ENCODE peak calls at places on chromosomes 2 and 18, in seven cellular contexts. S is transverse colon, V is K562, J is HCT116, W is endothelial cell of umbilical vein, E is thyroid gland, Y is ovary. X is an unnamed sample.

GRCh38 chr18:22999647-23000046 is 66.5 kb downstream of the RBBP8 start:
- DNase-seq in S (no peak), V (no peak), J (no peak), W (no peak), E (no peak), Y (no peak), X (no peak)

GRCh38 chr2:60549250-60550150 is 4.0 kb downstream of the BCL11A start:
- DNase-seq in S (peak; percentile 46), V (no peak), J (no peak), W (peak; percentile 7), E (peak; percentile 32), Y (no peak), X (peak; percentile 65)

GRCh38 chr18:55607763-55608162 is 19.8 kb upstream of the TCF4 start:
- DNase-seq in S (no peak), V (no peak), J (no peak), W (no peak), E (no peak), Y (no peak), X (no peak)

GRCh38 chr2:19671311-19671710 is 230.5 kb downstream of the TTC32 start:
- DNase-seq in S (no peak), V (no peak), J (no peak), W (no peak), E (no peak), Y (no peak), X (no peak)

GRCh38 chr2:85243101-85244072 is 84.4 kb downstream of the TGOLN2 start:
- DNase-seq in S (peak; percentile 39), V (peak; percentile 74), J (no peak), W (peak; percentile 30), E (peak; percentile 49), Y (no peak), X (peak; percentile 81)

GRCh38 chr2:186907897-186908296 is 58.9 kb upstream of the ZSWIM2 start:
- DNase-seq in S (no peak), V (no peak), J (no peak), W (no peak), E (no peak), Y (no peak), X (no peak)

GRCh38 chr2:95316466-95317122 is 19.4 kb downstream of the KCNIP3 start:
- DNase-seq in S (no peak), V (no peak), J (no peak), W (no peak), E (no peak), Y (no peak), X (no peak)

GRCh38 chr2:227191367-227191766 is 26.9 kb downstream of the COL4A3 start:
- DNase-seq in S (no peak), V (no peak), J (peak; percentile 33), W (no peak), E (no peak), Y (no peak), X (no peak)

GRCh38 chr2:46131-46470 is 204 bp downstream of the FAM110C start:
- DNase-seq in S (no peak), V (no peak), J (no peak), W (no peak), E (no peak), Y (no peak), X (no peak)

GRCh38 chr2:88254437-88255081 is 84.4 kb downstream of the THNSL2 start:
- DNase-seq in S (no peak), V (no peak), J (no peak), W (no peak), E (no peak), Y (no peak), X (no peak)

GRCh38 chr2:155377931-155378444 is 679.5 kb downstream of the KCNJ3 start:
- DNase-seq in S (no peak), V (no peak), J (no peak), W (peak; percentile 95), E (no peak), Y (no peak), X (no peak)

GRCh38 chr2:26355038-26355995 is 8.7 kb upstream of the ADGRF3 start:
- DNase-seq in S (no peak), V (peak; percentile 58), J (peak; percentile 97), W (no peak), E (peak; percentile 73), Y (no peak), X (no peak)

GRCh38 chr2:19710230-19710629 is 191.6 kb downstream of the TTC32 start:
- DNase-seq in S (no peak), V (no peak), J (no peak), W (no peak), E (no peak), Y (no peak), X (no peak)

GRCh38 chr18:34783485-34783884 is 73.4 kb downstream of the DTNA start:
- DNase-seq in S (no peak), V (no peak), J (no peak), W (no peak), E (no peak), Y (no peak), X (no peak)

GRCh38 chr2:240817496-240818292 is 2.3 kb downstream of the KIF1A start:
- DNase-seq in S (no peak), V (no peak), J (no peak), W (no peak), E (no peak), Y (no peak), X (no peak)

GRCh38 chr2:163401481-163401880 is 334.3 kb downstream of the FIGN start:
- DNase-seq in S (no peak), V (no peak), J (no peak), W (peak; percentile 35), E (no peak), Y (no peak), X (peak; percentile 9)

GRCh38 chr2:20425884-20426283 is 21.0 kb upstream of the RHOB start:
- DNase-seq in S (peak; percentile 7), V (no peak), J (no peak), W (no peak), E (no peak), Y (no peak), X (no peak)

GRCh38 chr18:33114749-33115148 is 325.8 kb downstream of the CCDC178 start:
- DNase-seq in S (no peak), V (no peak), J (no peak), W (no peak), E (no peak), Y (no peak), X (no peak)

GRCh38 chr2:224520064-224520463 is 65.1 kb downstream of the CUL3 start:
- DNase-seq in S (no peak), V (no peak), J (no peak), W (no peak), E (no peak), Y (no peak), X (no peak)
- TF ChIP-seq POLR2A in S (no peak), V (no peak), J (no peak), W (no peak), E (no peak), Y (no peak), X (no peak)

DNA sequence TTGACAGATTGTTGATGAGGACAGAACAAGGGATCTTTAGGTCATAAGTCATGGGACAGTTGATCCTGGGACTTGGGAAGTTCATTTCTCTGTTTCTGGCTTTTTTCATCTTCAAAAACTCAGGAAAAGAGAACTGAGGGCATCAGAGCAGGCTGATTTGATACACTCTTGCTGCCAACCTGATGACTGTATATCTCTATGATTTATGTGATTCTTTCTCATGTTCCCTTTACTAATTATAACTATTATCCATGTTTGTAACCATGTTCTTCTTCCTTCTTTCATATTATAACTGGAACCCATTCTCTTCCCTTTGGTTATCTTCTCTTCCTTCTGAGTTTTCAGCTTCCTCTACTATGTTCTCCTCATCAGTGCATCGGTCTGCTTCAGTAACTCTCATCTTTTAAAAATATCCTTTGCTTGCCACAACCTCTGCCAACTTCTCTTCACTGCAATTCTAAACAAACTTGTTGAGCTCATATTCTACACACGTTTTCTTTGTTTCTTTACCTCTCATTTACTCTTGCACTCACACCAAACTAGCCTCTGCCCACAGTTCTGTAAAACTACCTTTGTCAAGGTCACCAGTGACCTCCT is 13.5 kb downstream of the RASGRP3 start:
- DNase-seq in S (no peak), V (no peak), J (no peak), W (no peak), E (no peak), Y (no peak), X (no peak)
- H3K4me1 ChIP-seq in S (no peaks in the 10 kb centered on the region), V (no peaks in the 10 kb centered on the region), J (no peaks in the 10 kb centered on the region), W (peaks cover 5% of the 10 kb centered on the region), E (peaks cover 18% of the 10 kb centered on the region), Y (no peaks in the 10 kb centered on the region), X (no peaks in the 10 kb centered on the region)

GRCh38 chr2:120244656-120245519 is 7.8 kb upstream of the RALB start:
- DNase-seq in S (no peak), V (no peak), J (no peak), W (no peak), E (no peak), Y (no peak), X (no peak)

GRCh38 chr2:120245933-120246332 is 6.7 kb upstream of the RALB start:
- DNase-seq in S (peak; percentile 46), V (no peak), J (no peak), W (no peak), E (no peak), Y (no peak), X (peak; percentile 35)

GRCh38 chr2:120246546-120247300 is 5.9 kb upstream of the RALB start:
- DNase-seq in S (no peak), V (no peak), J (no peak), W (no peak), E (no peak), Y (no peak), X (no peak)

GRCh38 chr2:120243875-120244553 is 8.6 kb upstream of the RALB start:
- DNase-seq in S (no peak), V (no peak), J (no peak), W (no peak), E (no peak), Y (no peak), X (no peak)

DNA sequence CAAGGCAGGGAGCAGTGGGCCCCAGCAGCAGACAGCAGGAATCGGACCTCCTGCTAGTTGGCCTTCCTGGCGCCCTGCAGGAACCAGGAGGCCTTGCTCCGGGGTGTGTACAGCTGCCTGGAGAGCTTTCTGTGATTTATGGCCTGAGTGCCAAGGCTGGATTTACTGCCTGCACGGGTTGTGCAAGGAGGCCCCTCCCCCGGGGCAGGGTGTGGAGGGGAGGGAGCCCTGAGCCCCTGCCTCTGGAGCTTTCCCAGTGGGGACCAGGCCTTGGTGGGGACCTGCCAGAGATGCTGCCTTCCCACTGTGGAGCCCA is 7.2 kb upstream of the RALB start:
- DNase-seq in S (peak; percentile 90), V (no peak), J (no peak), W (peak; percentile 60), E (no peak), Y (no peak), X (peak; percentile 68)
- TF ChIP-seq POLR2A in S (peak; percentile 73), V (no peak), J (no peak), W (no peak), E (no peak), Y (no peak), X (peak; percentile 32)

GRCh38 chr2:36477315-36477714 is 120.7 kb downstream of the FEZ2 start:
- DNase-seq in S (no peak), V (no peak), J (no peak), W (no peak), E (no peak), Y (no peak), X (no peak)

GRCh38 chr2:36477744-36478143 is 120.2 kb downstream of the FEZ2 start:
- DNase-seq in S (no peak), V (no peak), J (no peak), W (peak; percentile 63), E (no peak), Y (no peak), X (no peak)

GRCh38 chr2:36479406-36479805 is 118.6 kb downstream of the FEZ2 start:
- DNase-seq in S (no peak), V (no peak), J (no peak), W (no peak), E (no peak), Y (no peak), X (no peak)

GRCh38 chr2:36478999-36479398 is 119.0 kb downstream of the FEZ2 start:
- DNase-seq in S (no peak), V (no peak), J (no peak), W (no peak), E (no peak), Y (no peak), X (no peak)

GRCh38 chr2:36478332-36478738 is 119.6 kb downstream of the FEZ2 start:
- DNase-seq in S (no peak), V (no peak), J (peak; percentile 21), W (peak; percentile 96), E (no peak), Y (no peak), X (no peak)
- H3K4me1 ChIP-seq in S (peaks cover 20% of the 10 kb centered on the region), V (peaks cover 3% of the 10 kb centered on the region), J (no peaks in the 10 kb centered on the region), W (peaks cover 73% of the 10 kb centered on the region), E (peaks cover 4% of the 10 kb centered on the region), Y (peaks cover 1% of the 10 kb centered on the region), X (peaks cover 19% of the 10 kb centered on the region)